ENCODE peak calls at places on chromosomes 5 and 9, in four cellular contexts. F, G, E and Q are unnamed samples.

GRCh38 chr9:125003332-125003731 is 62.4 kb upstream of the GOLGA1 start:
- DNase-seq in F (no peak), G (no peak), E (no peak), Q (no peak)

GRCh38 chr9:129140397-129141065 is 29.3 kb downstream of the PTPA start:
- DNase-seq in G (peak), F (peak), E (peak), Q (no peak)

GRCh38 chr5:74594172-74595040 is 46.1 kb downstream of the ENC1 start:
- DNase-seq in G (no peak), E (no peak), F (peak), Q (no peak)

GRCh38 chr5:123752576-123752975 is 240.6 kb downstream of the CSNK1G3 start:
- DNase-seq in F (peak), G (no peak), E (no peak), Q (no peak)

GRCh38 chr9:34540826-34541225 is 18.0 kb upstream of the ENHO start:
- DNase-seq in E (no peak), F (peak), G (no peak), Q (no peak)

GRCh38 chr5:87120518-87121314 is 147.0 kb upstream of the RASA1 start:
- DNase-seq in G (peak), E (no peak), F (peak), Q (peak)

GRCh38 chr5:177994063-177994462 is 2.0 kb downstream of the PROP1 start:
- DNase-seq in F (no peak), G (no peak), E (no peak), Q (no peak)

GRCh38 chr5:160390787-160391696 is 8.8 kb downstream of the FAM200C start:
- DNase-seq in G (no peak), F (peak), E (no peak), Q (peak)

GRCh38 chr9:95644377-95644776 is 127.6 kb upstream of the PTCH1 start:
- DNase-seq in G (no peak), F (no peak), E (no peak), Q (no peak)

GRCh38 chr9:100499866-100500265 is 26.9 kb downstream of the TMEFF1 start:
- DNase-seq in E (no peak), F (no peak), G (no peak), Q (no peak)

GRCh38 chr9:33818832-33819500 is 2.0 kb downstream of the UBE2R2 start:
- DNase-seq in G (no peak), F (peak), E (no peak), Q (peak)

GRCh38 chr5:91151947-91152346 is 231.2 kb downstream of the ARRDC3 start:
- DNase-seq in F (peak), E (no peak), G (no peak), Q (no peak)

GRCh38 chr9:98430535-98430934 is 175.1 kb upstream of the TBC1D2 start:
- DNase-seq in F (peak), E (no peak), G (no peak), Q (no peak)

GRCh38 chr5:68137451-68138190 is 77.9 kb upstream of the PIK3R1 start:
- DNase-seq in F (peak), G (no peak), E (no peak), Q (no peak)

GRCh38 chr9:123453904-123454321 is 97.9 kb downstream of the CRB2 start:
- DNase-seq in G (no peak), F (no peak), E (no peak), Q (no peak)

GRCh38 chr9:137683307-137683864 is 64.6 kb downstream of the EHMT1 start:
- DNase-seq in F (no peak), E (no peak), G (no peak), Q (no peak)

GRCh38 chr9:95808001-95808400 is 67.5 kb upstream of the ERCC6L2 start:
- DNase-seq in F (peak), E (no peak), G (no peak), Q (no peak)

GRCh38 chr5:20359377-20359776 is 371.4 kb upstream of the CDH18 start:
- DNase-seq in G (no peak), F (no peak), E (no peak), Q (no peak)

GRCh38 chr5:149317281-149318048 is 27.8 kb upstream of the GRPEL2 start:
- DNase-seq in F (peak), G (peak), E (no peak), Q (peak)

GRCh38 chr9:38374847-38375571 is 17.5 kb upstream of the ALDH1B1 start:
- DNase-seq in F (no peak), G (no peak), E (no peak), Q (no peak)

GRCh38 chr5:142063878-142064331 is 44.7 kb upstream of the NDFIP1 start:
- DNase-seq in E (peak), G (peak), F (peak), Q (no peak)

GRCh38 chr5:80165430-80165829 is 90.4 kb downstream of the SERINC5 start:
- DNase-seq in F (no peak), E (no peak), G (no peak), Q (no peak)

GRCh38 chr9:37730256-37730655 is 23.3 kb upstream of the TRMT10B start:
- DNase-seq in E (no peak), G (no peak), F (no peak), Q (no peak)

GRCh38 chr5:134877159-134877558 is 3.0 kb downstream of the TXNDC15 start:
- DNase-seq in E (no peak), G (peak), F (no peak), Q (peak)

GRCh38 chr9:121841771-121842611 is 190.6 kb downstream of the DAB2IP start:
- DNase-seq in E (no peak), F (peak), G (no peak), Q (no peak)

GRCh38 chr5:65334077-65334476 is 147.6 kb downstream of the ADAMTS6 start:
- DNase-seq in E (no peak), G (no peak), F (no peak), Q (no peak)

GRCh38 chr5:44506561-44506960 is 117.3 kb upstream of the FGF10 start:
- DNase-seq in G (no peak), E (no peak), F (no peak), Q (no peak)

GRCh38 chr5:136200130-136200529 is 7.2 kb upstream of the SMIM32 start:
- DNase-seq in F (no peak), E (no peak), G (no peak), Q (no peak)

GRCh38 chr5:94890907-94891306 is 272.4 kb downstream of the SLF1 start:
- DNase-seq in G (no peak), E (no peak), F (no peak), Q (no peak)

GRCh38 chr9:99319048-99319447 is 97.0 kb downstream of the SEC61B start:
- DNase-seq in E (no peak), F (no peak), G (no peak), Q (no peak)

GRCh38 chr5:150488519-150489357 is 19.2 kb upstream of the NDST1 start:
- DNase-seq in E (no peak), G (no peak), F (peak), Q (no peak)

GRCh38 chr9:116899337-116900006 is 212.4 kb downstream of the TRIM32 start:
- DNase-seq in G (no peak), E (no peak), F (no peak), Q (no peak)

GRCh38 chr5:86644843-86645242 is 27.1 kb downstream of the COX7C start:
- DNase-seq in E (no peak), F (no peak), G (no peak), Q (no peak)

GRCh38 chr9:130837644-130838043 is 2.6 kb downstream of the ABL1 start:
- DNase-seq in G (no peak), E (no peak), F (no peak), Q (no peak)

GRCh38 chr9:130837002-130837511 is 2.0 kb downstream of the ABL1 start:
- DNase-seq in G (no peak), F (peak), E (no peak), Q (no peak)

GRCh38 chr9:130835441-130836298 is 616 bp downstream of the ABL1 start:
- DNase-seq in F (peak), G (peak), E (peak), Q (peak)

GRCh38 chr9:130833324-130833990 is 1.6 kb upstream of the ABL1 start:
- DNase-seq in G (no peak), F (no peak), E (no peak), Q (no peak)

DNA sequence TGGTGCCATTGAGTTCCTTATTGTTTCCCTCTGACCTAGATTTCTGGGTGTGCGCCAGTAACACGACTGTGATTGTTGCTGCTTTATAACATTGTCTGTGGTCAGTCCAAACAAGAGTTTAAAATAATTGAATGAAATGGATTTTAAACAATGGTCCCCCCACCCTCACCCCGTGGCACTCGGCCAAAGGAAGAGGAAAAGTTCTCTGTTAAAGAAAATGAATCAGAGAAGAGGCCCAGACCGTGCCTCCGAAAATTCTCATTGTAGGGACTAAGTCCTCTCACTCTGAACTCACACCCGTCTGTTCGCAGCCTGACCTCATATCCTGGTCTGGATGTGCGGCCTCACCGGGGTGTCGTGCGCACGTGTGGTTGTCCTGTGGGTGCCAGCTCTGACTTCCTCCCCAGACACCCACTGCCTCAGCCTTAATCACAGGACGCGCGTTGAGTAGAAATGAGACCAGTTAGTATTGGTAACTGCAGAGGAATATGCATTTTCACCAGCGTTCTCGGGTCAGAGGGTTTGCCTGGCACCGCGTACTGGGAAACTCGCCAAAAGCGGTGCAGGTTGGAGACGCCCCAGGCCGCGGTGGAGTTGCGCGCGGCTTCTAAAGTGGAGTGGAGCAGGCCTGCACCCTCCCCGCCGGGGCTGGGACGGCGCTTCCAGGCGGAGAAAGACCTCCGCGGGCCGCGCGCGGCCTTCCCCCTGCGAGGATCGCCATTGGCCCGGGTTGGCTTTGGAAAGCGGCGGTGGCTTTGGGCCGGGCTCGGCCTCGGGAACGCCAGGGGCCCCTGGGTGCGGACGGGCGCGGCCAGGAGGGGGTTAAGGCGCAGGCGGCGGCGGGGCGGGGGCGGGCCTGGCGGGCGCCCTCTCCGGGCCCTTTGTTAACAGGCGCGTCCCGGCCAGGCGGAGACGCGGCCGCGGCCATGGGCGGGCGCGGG is at the start of gene ABL1:
- DNase-seq in F (peak), E (peak), G (peak), Q (peak)
- TF ChIP-seq CTCF in F (no peak), E (no peak), G (no peak), Q (no peak)

GRCh38 chr5:6584727-6585126 is 48.1 kb downstream of the NSUN2 start:
- DNase-seq in F (no peak), G (no peak), E (no peak), Q (no peak)

GRCh38 chr5:6584101-6584645 is 48.7 kb downstream of the NSUN2 start:
- DNase-seq in F (no peak), G (no peak), E (no peak), Q (no peak)

GRCh38 chr5:6582507-6583048 is 50.3 kb downstream of the NSUN2 start:
- DNase-seq in F (no peak), E (no peak), G (no peak), Q (no peak)

GRCh38 chr5:6581559-6582426 is 51.1 kb downstream of the NSUN2 start:
- DNase-seq in G (no peak), E (no peak), F (peak), Q (no peak)

DNA sequence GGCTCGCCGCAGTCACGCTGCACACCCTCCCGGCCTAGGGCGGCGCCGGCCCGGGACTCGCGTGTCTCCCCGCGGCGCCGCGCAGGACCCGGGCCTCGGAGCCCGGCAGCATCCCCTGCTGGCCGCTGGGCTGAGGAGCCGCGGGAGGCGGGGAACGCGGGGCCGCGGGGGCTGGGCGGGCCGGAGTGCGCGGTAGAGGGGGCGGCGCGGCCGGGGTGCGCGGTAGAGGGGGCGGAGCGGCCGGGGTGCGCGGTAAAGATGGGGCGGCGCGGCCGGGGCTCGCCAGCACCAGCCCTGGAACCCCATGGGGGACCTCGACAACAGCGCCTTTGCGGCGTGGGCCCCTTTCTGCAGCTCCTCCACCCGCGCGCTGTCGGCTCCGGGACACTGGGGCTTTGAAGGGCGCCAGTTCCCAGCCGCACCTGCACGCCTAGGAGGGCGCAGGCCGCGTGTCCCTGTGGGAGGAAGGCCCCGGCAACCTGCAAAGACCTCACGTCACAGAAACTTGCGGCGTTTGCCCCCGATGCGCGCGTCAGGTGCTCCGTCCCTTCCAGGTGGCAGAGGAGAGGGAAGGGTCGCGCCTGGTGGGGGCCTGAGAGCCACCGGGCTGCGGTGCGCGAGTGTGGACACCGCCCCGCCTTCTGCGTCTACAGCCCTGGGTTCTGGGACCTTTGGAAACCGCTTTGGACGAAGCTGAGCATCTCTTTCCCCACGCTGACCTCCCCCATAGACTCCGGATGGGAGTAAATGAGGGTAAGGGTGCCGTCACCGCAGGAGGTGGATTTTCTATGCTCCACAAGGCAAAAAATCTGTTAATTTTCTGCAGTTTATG is 49.6 kb downstream of the NSUN2 start:
- DNase-seq in G (peak), F (no peak), E (peak), Q (peak)
- TF ChIP-seq CTCF in G (peak), F (peak), E (no peak), Q (peak)

GRCh38 chr9:136451221-136451877 is 11.7 kb upstream of the INPP5E start:
- DNase-seq in F (no peak), G (no peak), E (no peak), Q (no peak)
- TF ChIP-seq CTCF in F (no peak), G (no peak), E (no peak), Q (no peak)

DNA sequence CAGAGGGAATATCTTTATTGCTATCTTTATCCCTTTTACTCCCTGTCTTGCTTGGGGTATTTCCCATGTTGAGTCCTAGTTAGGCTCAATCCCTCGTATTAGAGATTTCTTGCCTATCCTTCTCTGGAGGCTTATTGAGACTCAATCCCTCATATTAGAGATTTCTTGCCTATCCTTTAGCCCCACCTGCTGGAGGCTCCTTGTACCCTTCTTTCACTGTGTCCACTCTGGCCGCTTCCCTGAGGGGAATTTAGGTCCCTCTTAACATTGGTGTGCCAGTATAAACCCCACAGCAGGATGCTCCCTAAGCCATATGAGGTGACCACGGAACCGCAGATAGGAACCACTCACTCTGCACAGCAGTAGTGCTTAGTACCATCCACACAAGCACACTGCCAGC is 110.7 kb upstream of the MAMDC2 start:
- DNase-seq in G (peak), E (no peak), F (no peak), Q (no peak)
- TF ChIP-seq CTCF in G (no peak), E (no peak), F (peak), Q (peak)

GRCh38 chr5:36058776-36059175 is 7.9 kb downstream of the UGT3A2 start:
- DNase-seq in E (no peak), G (no peak), F (no peak), Q (no peak)
- TF ChIP-seq CTCF in E (no peak), G (no peak), F (no peak), Q (no peak)

DNA sequence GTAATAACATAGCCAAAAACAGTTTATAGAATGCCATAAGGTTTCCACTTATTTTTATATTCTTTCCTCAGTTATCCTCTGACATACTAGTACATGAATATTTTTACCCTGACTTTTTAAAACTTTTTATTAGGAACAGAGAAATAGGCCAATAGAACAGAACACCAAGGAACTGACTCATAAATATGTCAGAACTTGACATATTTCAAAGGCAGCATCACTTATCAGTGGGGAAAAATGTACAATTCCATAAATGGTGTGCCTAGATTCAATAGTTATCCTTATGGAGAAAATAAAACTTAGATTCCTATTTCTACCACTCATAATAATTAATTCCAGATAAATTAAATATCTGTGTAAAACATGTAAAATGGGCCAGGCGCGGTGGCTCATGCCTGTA is 9.4 kb downstream of the STARD4 start:
- DNase-seq in F (no peak), E (no peak), G (no peak), Q (no peak)
- TF ChIP-seq CTCF in F (no peak), E (no peak), G (no peak), Q (no peak)